ENCODE peak calls at places on chromosomes 13 and 19, in eight cellular contexts. I is colonic mucosa; X is CD4-positive, CD25-positive, alpha-beta regulatory T cell; L is uterus; T is spleen; Z is fibroblast of lung; M is heart right ventricle; S is fibroblast of the aortic adventitia. V is an unnamed sample.

GRCh38 chr13:23673354-23673753 is 103.1 kb downstream of the TNFRSF19 start:
- DNase-seq in S (peak; percentile 95), I (no peak), X (no peak), L (peak; percentile 47), T (no peak), Z (peak; percentile 99), M (no peak), V (peak; percentile 82)

GRCh38 chr13:36612242-36612641 is 61.6 kb upstream of the SERTM1 start:
- DNase-seq in M (no peak), X (no peak), S (no peak), Z (no peak), L (no peak), T (no peak), I (no peak), V (no peak)

GRCh38 chr19:38290631-38291147 is 13.4 kb upstream of the C19orf33 start:
- DNase-seq in I (no peak), L (no peak), T (no peak), Z (peak; percentile 91), X (no peak), M (no peak), S (peak; percentile 67), V (peak; percentile 74)

GRCh38 chr13:101218484-101218883 is 197.8 kb downstream of the NALCN start:
- DNase-seq in I (no peak), L (no peak), T (no peak), Z (peak; percentile 12), X (no peak), M (no peak), S (no peak), V (no peak)

GRCh38 chr13:43787998-43788397 is 1.2 kb upstream of the ENOX1 start:
- DNase-seq in T (no peak), I (no peak), X (no peak), L (no peak), S (peak; percentile 70), M (no peak), Z (peak; percentile 68), V (no peak)

GRCh38 chr13:21079761-21080730 is 18.7 kb upstream of the LATS2 start:
- DNase-seq in L (no peak), S (peak; percentile 93), Z (peak; percentile 79), I (no peak), M (no peak), T (no peak), X (no peak), V (peak; percentile 84)

GRCh38 chr19:7250057-7250596 is 44.1 kb downstream of the INSR start:
- DNase-seq in X (no peak), Z (no peak), I (no peak), S (no peak), T (no peak), L (no peak), M (no peak), V (no peak)

GRCh38 chr19:17424743-17425365 is 5.0 kb downstream of the MVB12A start:
- DNase-seq in S (peak; percentile 16), I (peak; percentile 26), M (peak; percentile 34), Z (no peak), X (no peak), L (no peak), T (peak; percentile 76), V (no peak)

GRCh38 chr13:28357846-28358496 is 137.0 kb downstream of the FLT1 start:
- DNase-seq in Z (no peak), T (no peak), M (no peak), S (no peak), I (no peak), L (no peak), X (no peak), V (no peak)

GRCh38 chr19:10478476-10478875 is 24.7 kb downstream of the KEAP1 start:
- DNase-seq in X (no peak), M (no peak), Z (peak; percentile 13), L (no peak), T (no peak), I (no peak), S (peak; percentile 62), V (no peak)

GRCh38 chr19:10474962-10475451 is 28.1 kb downstream of the KEAP1 start:
- DNase-seq in T (no peak), I (no peak), Z (no peak), M (no peak), S (no peak), L (no peak), X (no peak), V (no peak)

GRCh38 chr19:10473192-10473591 is 30.0 kb downstream of the KEAP1 start:
- DNase-seq in X (no peak), Z (no peak), T (no peak), M (no peak), S (peak; percentile 30), I (no peak), L (no peak), V (no peak)

GRCh38 chr19:10478903-10479384 is 24.2 kb downstream of the KEAP1 start:
- DNase-seq in M (peak; percentile 88), X (peak; percentile 80), L (peak; percentile 91), Z (peak; percentile 86), I (peak; percentile 87), S (peak; percentile 89), T (peak; percentile 89), V (no peak)
- H3K4me3 ChIP-seq in M (peak overlapping the region; percentile 39), X (peak overlapping the region; percentile 46), L (peak overlapping the region; percentile 35), Z (peak overlapping the region; percentile 23), I (peak overlapping the region; percentile 26), S (peak overlapping the region; percentile 61), T (peak overlapping the region; percentile 23), V (peak overlapping the region; percentile 19)

GRCh38 chr13:37669845-37670244 is 71.3 kb upstream of the POSTN start:
- DNase-seq in M (no peak), T (no peak), I (no peak), X (no peak), Z (no peak), S (no peak), L (no peak), V (no peak)

GRCh38 chr13:37667631-37668161 is 69.1 kb upstream of the POSTN start:
- DNase-seq in M (no peak), S (no peak), X (no peak), Z (no peak), I (no peak), L (no peak), T (no peak), V (no peak)

GRCh38 chr13:37662624-37663023 is 64.1 kb upstream of the POSTN start:
- DNase-seq in I (no peak), M (no peak), Z (no peak), S (no peak), T (no peak), X (no peak), L (no peak), V (no peak)

DNA sequence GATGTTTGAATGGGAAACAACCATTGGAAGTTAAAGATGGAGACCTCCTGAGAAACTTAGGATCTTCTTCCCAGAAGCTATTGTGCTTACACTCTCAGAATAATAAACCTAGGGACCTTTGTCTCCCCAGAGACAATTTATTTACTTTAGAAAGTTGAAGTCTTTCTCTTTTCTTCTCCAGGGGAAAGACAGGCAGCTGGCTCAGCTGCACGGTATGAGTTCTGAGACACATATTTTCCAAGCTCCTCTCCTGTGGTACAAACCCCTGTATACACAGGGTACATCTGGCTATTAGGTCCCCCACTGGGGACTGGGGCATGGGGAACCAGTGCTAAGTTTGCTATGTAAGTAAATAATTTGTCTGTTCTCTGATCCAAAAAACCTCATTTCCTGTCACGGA is 67.5 kb upstream of the POSTN start:
- DNase-seq in M (no peak), Z (no peak), L (no peak), I (no peak), T (no peak), X (no peak), S (no peak), V (no peak)
- H3K4me3 ChIP-seq in M (no peak overlapping the region), Z (no peak overlapping the region), L (no peak overlapping the region), I (no peak overlapping the region), T (no peak overlapping the region), X (no peak overlapping the region), S (no peak overlapping the region), V (no peak overlapping the region)

GRCh38 chr13:73039201-73040108 is 19.4 kb upstream of the KLF5 start:
- DNase-seq in L (no peak), X (no peak), Z (no peak), T (no peak), S (no peak), I (no peak), M (no peak), V (no peak)

GRCh38 chr13:73040968-73041580 is 17.7 kb upstream of the KLF5 start:
- DNase-seq in M (no peak), T (no peak), S (no peak), L (no peak), Z (no peak), I (peak; percentile 57), X (no peak), V (no peak)

GRCh38 chr13:73040479-73040878 is 18.3 kb upstream of the KLF5 start:
- DNase-seq in L (no peak), X (no peak), Z (no peak), T (no peak), S (no peak), I (no peak), M (no peak), V (no peak)

DNA sequence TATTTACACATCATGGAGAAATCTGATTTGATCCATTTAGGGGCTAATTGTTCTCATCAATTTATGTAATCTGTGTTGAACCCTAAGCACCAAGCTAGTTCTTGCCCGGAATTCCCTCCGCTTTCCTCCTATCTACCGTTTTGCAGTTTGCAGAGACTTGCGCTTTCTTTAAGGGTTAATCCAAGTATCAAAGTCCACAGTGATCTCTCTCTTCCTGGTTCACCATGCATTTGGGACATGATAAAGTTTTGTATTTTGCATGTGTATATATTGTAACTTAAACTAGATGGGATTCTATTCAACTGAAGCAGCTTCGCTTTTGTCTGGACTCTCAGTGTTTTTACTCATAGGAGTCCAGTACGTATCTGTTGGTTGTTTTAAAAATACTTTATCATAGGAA is 13.8 kb upstream of the KLF5 start:
- DNase-seq in X (no peak), S (no peak), M (no peak), T (no peak), Z (no peak), I (no peak), L (no peak), V (no peak)
- H3K4me3 ChIP-seq in X (no peak overlapping the region), S (no peak overlapping the region), M (no peak overlapping the region), T (no peak overlapping the region), Z (no peak overlapping the region), I (no peak overlapping the region), L (no peak overlapping the region), V (no peak overlapping the region)

GRCh38 chr19:48867922-48868195 is 558 bp downstream of the PLEKHA4 start:
- DNase-seq in M (no peak), L (no peak), I (no peak), X (no peak), Z (no peak), S (no peak), T (no peak), V (no peak)
- H3K4me3 ChIP-seq in M (peak overlapping the region; percentile 24), L (peak overlapping the region; percentile 31), I (peak overlapping the region; percentile 15), X (no peak overlapping the region), Z (peak overlapping the region; percentile 67), S (peak overlapping the region; percentile 78), T (no peak overlapping the region), V (peak overlapping the region; percentile 52)

DNA sequence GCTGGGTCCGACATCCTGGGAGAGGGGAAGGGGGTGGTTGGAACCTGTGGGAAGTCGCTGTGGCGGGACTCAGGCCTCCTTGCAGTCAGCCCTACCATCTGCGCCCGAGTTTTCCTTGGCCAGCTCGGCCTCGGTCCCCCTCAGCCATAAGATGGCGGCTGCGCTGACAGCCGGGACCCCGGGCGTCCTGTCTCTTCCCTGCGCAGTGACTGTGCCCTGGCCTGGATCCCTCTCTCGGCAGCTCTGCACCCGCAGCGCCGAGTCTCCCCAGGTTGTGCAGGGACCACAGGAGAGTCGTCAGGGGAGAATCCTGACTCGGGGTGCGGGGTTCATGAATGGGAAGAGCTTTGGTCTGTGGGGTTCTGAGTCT is 345 bp downstream of the ZNF257 start:
- DNase-seq in I (peak; percentile 18), X (peak; percentile 3), S (peak; percentile 0), T (peak; percentile 79), L (peak; percentile 12), M (peak; percentile 16), Z (no peak), V (no peak)
- H3K4me3 ChIP-seq in I (peak overlapping the region; percentile 37), X (peak overlapping the region; percentile 86), S (peak overlapping the region; percentile 62), T (peak overlapping the region; percentile 64), L (peak overlapping the region; percentile 76), M (peak overlapping the region; percentile 52), Z (peak overlapping the region; percentile 43), V (peak overlapping the region; percentile 42)

V was measured in AG09309.